ENCODE peak calls at places on chromosome 15, in eight cellular contexts. Q, L, E, T, A, D, C and X are unnamed samples.

GRCh38 chr15:74790080-74790916 is 8.4 kb downstream of the CSK start:
- DNase-seq in L (no peak), E (peak; percentile 77), D (no peak), T (no peak), Q (no peak), C (no peak), A (peak; percentile 85), X (no peak)

GRCh38 chr15:62453979-62454378 is 288.9 kb upstream of the C2CD4B start:
- DNase-seq in Q (no peak), A (peak; percentile 78), D (no peak), T (peak; percentile 57), E (no peak), C (no peak), L (no peak), X (no peak)

GRCh38 chr15:66484539-66485112 is 12.9 kb downstream of the SNAPC5 start:
- DNase-seq in L (no peak), T (no peak), C (no peak), Q (no peak), D (no peak), E (no peak), A (no peak), X (no peak)

GRCh38 chr15:26970712-26971210 is at the start of gene GABRG3:
- DNase-seq in C (no peak), T (no peak), L (no peak), E (no peak), A (no peak), D (peak; percentile 17), Q (no peak), X (no peak)

GRCh38 chr15:58221591-58222241 is 83.5 kb downstream of the AQP9 start:
- DNase-seq in Q (no peak), A (peak; percentile 59), C (no peak), T (no peak), E (no peak), D (no peak), L (no peak), X (no peak)

GRCh38 chr15:31352911-31353811 is 26.5 kb downstream of the KLF13 start:
- DNase-seq in T (no peak), A (peak; percentile 96), C (no peak), L (no peak), E (peak; percentile 90), Q (peak; percentile 46), D (peak; percentile 48), X (no peak)

GRCh38 chr15:40238927-40239591 is at the start of gene PAK6:
- DNase-seq in D (peak; percentile 22), L (no peak), E (no peak), C (peak; percentile 91), Q (no peak), A (peak; percentile 50), T (peak; percentile 95), X (no peak)

GRCh38 chr15:80152896-80153876 is at the start of gene FAH:
- DNase-seq in T (peak; percentile 63), C (no peak), Q (no peak), L (peak; percentile 21), E (no peak), A (peak; percentile 74), D (peak; percentile 25), X (no peak)

GRCh38 chr15:80464952-80465645 is 60.9 kb downstream of the ARNT2 start:
- DNase-seq in Q (no peak), A (peak; percentile 33), L (no peak), T (no peak), C (no peak), D (peak; percentile 22), E (no peak), X (no peak)

GRCh38 chr15:68980786-68981185 is 33.7 kb upstream of the NOX5 start:
- DNase-seq in A (no peak), T (no peak), C (no peak), Q (no peak), E (no peak), D (no peak), L (no peak), X (no peak)

GRCh38 chr15:85331666-85332261 is 48.6 kb upstream of the AKAP13 start:
- DNase-seq in Q (no peak), E (no peak), L (no peak), T (no peak), D (no peak), C (no peak), A (no peak), X (no peak)

GRCh38 chr15:96393209-96393513 is 62.7 kb downstream of the NR2F2 start:
- DNase-seq in E (no peak), Q (no peak), L (no peak), A (no peak), C (no peak), T (no peak), D (no peak), X (no peak)

GRCh38 chr15:91974321-91974720 is 120.8 kb downstream of the SLCO3A1 start:
- DNase-seq in L (no peak), T (peak; percentile 96), D (no peak), A (no peak), C (no peak), E (peak; percentile 42), Q (no peak), X (no peak)

GRCh38 chr15:48590704-48591103 is 54.8 kb downstream of the FBN1 start:
- DNase-seq in D (no peak), C (no peak), A (no peak), Q (no peak), L (no peak), T (no peak), E (no peak), X (no peak)

GRCh38 chr15:95429345-95429744 is 901.2 kb upstream of the NR2F2 start:
- DNase-seq in T (no peak), E (no peak), D (no peak), A (peak; percentile 32), Q (no peak), L (no peak), C (no peak), X (no peak)

GRCh38 chr15:59388670-59389069 is 16.0 kb upstream of the MYO1E start:
- DNase-seq in L (no peak), D (no peak), A (peak; percentile 52), C (no peak), E (no peak), T (no peak), Q (no peak), X (no peak)